ENCODE peak calls at places on chromosome 21, in eight cellular contexts. One of them, this sample, is unnamed. For H3K9me3, the result is how much of the 10 kb centered on the place peaks cover.

GRCh38 chr21:31988492-31989285 is 115.9 kb downstream of the HUNK start:
- DNase-seq in heart left ventricle: no peak
- DNase-seq in heart right ventricle: no peak
- DNase-seq in CD8-positive, alpha-beta memory T cell: no peak
- DNase-seq in neural progenitor cell: no peak
- DNase-seq in cardiac muscle cell: no peak
- DNase-seq in GM23248: peak
- DNase-seq in AG04450: no peak
- DNase-seq in this sample: no peak

GRCh38 chr21:32516729-32517649 is 68.3 kb downstream of the TCP10L start:
- DNase-seq in heart left ventricle: no peak
- DNase-seq in heart right ventricle: no peak
- DNase-seq in CD8-positive, alpha-beta memory T cell: no peak
- DNase-seq in neural progenitor cell: no peak
- DNase-seq in cardiac muscle cell: peak
- DNase-seq in GM23248: peak
- DNase-seq in AG04450: peak
- DNase-seq in this sample: no peak

GRCh38 chr21:31921079-31921478 is 48.3 kb downstream of the HUNK start:
- DNase-seq in heart left ventricle: no peak
- DNase-seq in heart right ventricle: no peak
- DNase-seq in CD8-positive, alpha-beta memory T cell: no peak
- DNase-seq in neural progenitor cell: no peak
- DNase-seq in cardiac muscle cell: no peak
- DNase-seq in GM23248: peak
- DNase-seq in AG04450: no peak
- DNase-seq in this sample: no peak

GRCh38 chr21:33318087-33318486 is 6.7 kb upstream of the IFNAR1 start:
- DNase-seq in heart left ventricle: no peak
- DNase-seq in heart right ventricle: no peak
- DNase-seq in CD8-positive, alpha-beta memory T cell: no peak
- DNase-seq in neural progenitor cell: no peak
- DNase-seq in cardiac muscle cell: no peak
- DNase-seq in GM23248: no peak
- DNase-seq in AG04450: no peak
- DNase-seq in this sample: peak

GRCh38 chr21:28444567-28444966 is 548.1 kb downstream of the LTN1 start:
- DNase-seq in heart left ventricle: no peak
- DNase-seq in heart right ventricle: peak
- DNase-seq in CD8-positive, alpha-beta memory T cell: no peak
- DNase-seq in neural progenitor cell: no peak
- DNase-seq in cardiac muscle cell: no peak
- DNase-seq in GM23248: peak
- DNase-seq in AG04450: no peak
- DNase-seq in this sample: no peak

GRCh38 chr21:43578677-43579313 is 80.5 kb downstream of the HSF2BP start:
- DNase-seq in heart left ventricle: no peak
- DNase-seq in heart right ventricle: no peak
- DNase-seq in CD8-positive, alpha-beta memory T cell: no peak
- DNase-seq in neural progenitor cell: no peak
- DNase-seq in cardiac muscle cell: peak
- DNase-seq in GM23248: peak
- DNase-seq in AG04450: no peak
- DNase-seq in this sample: no peak

GRCh38 chr21:15564907-15565306 is 164.9 kb upstream of the USP25 start:
- DNase-seq in heart left ventricle: no peak
- DNase-seq in heart right ventricle: no peak
- DNase-seq in CD8-positive, alpha-beta memory T cell: no peak
- DNase-seq in neural progenitor cell: peak
- DNase-seq in cardiac muscle cell: peak
- DNase-seq in GM23248: no peak
- DNase-seq in AG04450: no peak
- DNase-seq in this sample: no peak

GRCh38 chr21:44425895-44426662 is 29.2 kb upstream of the LRRC3 start:
- DNase-seq in heart left ventricle: peak
- DNase-seq in heart right ventricle: no peak
- DNase-seq in CD8-positive, alpha-beta memory T cell: no peak
- DNase-seq in neural progenitor cell: no peak
- DNase-seq in cardiac muscle cell: no peak
- DNase-seq in GM23248: no peak
- DNase-seq in AG04450: no peak
- DNase-seq in this sample: no peak

GRCh38 chr21:37207441-37208009 is 59.6 kb downstream of the VPS26C start:
- DNase-seq in heart left ventricle: no peak
- DNase-seq in heart right ventricle: peak
- DNase-seq in CD8-positive, alpha-beta memory T cell: no peak
- DNase-seq in neural progenitor cell: no peak
- DNase-seq in cardiac muscle cell: no peak
- DNase-seq in GM23248: peak
- DNase-seq in AG04450: no peak
- DNase-seq in this sample: no peak

GRCh38 chr21:41927727-41928409 is 25.9 kb downstream of the C2CD2 start:
- DNase-seq in heart left ventricle: no peak
- DNase-seq in heart right ventricle: no peak
- DNase-seq in CD8-positive, alpha-beta memory T cell: peak
- DNase-seq in neural progenitor cell: no peak
- DNase-seq in cardiac muscle cell: no peak
- DNase-seq in GM23248: no peak
- DNase-seq in AG04450: no peak
- DNase-seq in this sample: no peak

GRCh38 chr21:19807231-19807630 is 1191.0 kb upstream of the NCAM2 start:
- DNase-seq in heart left ventricle: no peak
- DNase-seq in heart right ventricle: no peak
- DNase-seq in CD8-positive, alpha-beta memory T cell: no peak
- DNase-seq in neural progenitor cell: no peak
- DNase-seq in cardiac muscle cell: no peak
- DNase-seq in GM23248: no peak
- DNase-seq in AG04450: no peak
- DNase-seq in this sample: no peak

GRCh38 chr21:45148316-45149000 is 74.1 kb downstream of the ADARB1 start:
- DNase-seq in heart left ventricle: no peak
- DNase-seq in heart right ventricle: no peak
- DNase-seq in CD8-positive, alpha-beta memory T cell: no peak
- DNase-seq in neural progenitor cell: no peak
- DNase-seq in cardiac muscle cell: no peak
- DNase-seq in GM23248: no peak
- DNase-seq in AG04450: no peak
- DNase-seq in this sample: no peak

GRCh38 chr21:43362306-43362927 is 64.5 kb downstream of the SIK1 start:
- DNase-seq in heart left ventricle: peak
- DNase-seq in heart right ventricle: peak
- DNase-seq in CD8-positive, alpha-beta memory T cell: peak
- DNase-seq in neural progenitor cell: peak
- DNase-seq in cardiac muscle cell: peak
- DNase-seq in GM23248: peak
- DNase-seq in AG04450: peak
- DNase-seq in this sample: peak

GRCh38 chr21:17396948-17397347 is 115.9 kb upstream of the CXADR start:
- DNase-seq in heart left ventricle: no peak
- DNase-seq in heart right ventricle: no peak
- DNase-seq in CD8-positive, alpha-beta memory T cell: no peak
- DNase-seq in neural progenitor cell: no peak
- DNase-seq in cardiac muscle cell: no peak
- DNase-seq in GM23248: no peak
- DNase-seq in AG04450: no peak
- DNase-seq in this sample: no peak

GRCh38 chr21:29639366-29640232 is 300.2 kb downstream of the GRIK1 start:
- DNase-seq in heart left ventricle: no peak
- DNase-seq in heart right ventricle: no peak
- DNase-seq in CD8-positive, alpha-beta memory T cell: no peak
- DNase-seq in neural progenitor cell: no peak
- DNase-seq in cardiac muscle cell: no peak
- DNase-seq in GM23248: no peak
- DNase-seq in AG04450: no peak
- DNase-seq in this sample: no peak

GRCh38 chr21:29748391-29749167 is 191.2 kb downstream of the GRIK1 start:
- DNase-seq in heart left ventricle: no peak
- DNase-seq in heart right ventricle: no peak
- DNase-seq in CD8-positive, alpha-beta memory T cell: no peak
- DNase-seq in neural progenitor cell: no peak
- DNase-seq in cardiac muscle cell: no peak
- DNase-seq in GM23248: no peak
- DNase-seq in AG04450: no peak
- DNase-seq in this sample: no peak

GRCh38 chr21:44658913-44659595 is 1.3 kb downstream of the KRTAP12-3 start:
- DNase-seq in heart left ventricle: no peak
- DNase-seq in heart right ventricle: no peak
- DNase-seq in CD8-positive, alpha-beta memory T cell: peak
- DNase-seq in neural progenitor cell: no peak
- DNase-seq in cardiac muscle cell: no peak
- DNase-seq in GM23248: no peak
- DNase-seq in AG04450: no peak
- DNase-seq in this sample: no peak

GRCh38 chr21:33388188-33388587 is 15.0 kb upstream of the IFNGR2 start:
- DNase-seq in heart left ventricle: no peak
- DNase-seq in heart right ventricle: no peak
- DNase-seq in CD8-positive, alpha-beta memory T cell: no peak
- DNase-seq in neural progenitor cell: no peak
- DNase-seq in cardiac muscle cell: no peak
- DNase-seq in GM23248: no peak
- DNase-seq in AG04450: no peak
- DNase-seq in this sample: no peak

GRCh38 chr21:33971492-33972013 is 55.9 kb upstream of the ATP5PO start:
- DNase-seq in heart left ventricle: no peak
- DNase-seq in heart right ventricle: no peak
- DNase-seq in CD8-positive, alpha-beta memory T cell: no peak
- DNase-seq in neural progenitor cell: peak
- DNase-seq in cardiac muscle cell: peak
- DNase-seq in GM23248: peak
- DNase-seq in AG04450: no peak
- DNase-seq in this sample: no peak

GRCh38 chr21:45909238-45909785 is 72.3 kb upstream of the COL6A1 start:
- DNase-seq in heart left ventricle: no peak
- DNase-seq in heart right ventricle: no peak
- DNase-seq in CD8-positive, alpha-beta memory T cell: no peak
- DNase-seq in neural progenitor cell: no peak
- DNase-seq in cardiac muscle cell: no peak
- DNase-seq in GM23248: no peak
- DNase-seq in AG04450: no peak
- DNase-seq in this sample: no peak

GRCh38 chr21:42685036-42685435 is 31.6 kb downstream of the PDE9A start:
- DNase-seq in heart left ventricle: peak
- DNase-seq in heart right ventricle: no peak
- DNase-seq in CD8-positive, alpha-beta memory T cell: peak
- DNase-seq in neural progenitor cell: no peak
- DNase-seq in cardiac muscle cell: no peak
- DNase-seq in GM23248: peak
- DNase-seq in AG04450: no peak
- DNase-seq in this sample: peak

GRCh38 chr21:41960386-41960785 is 6.6 kb upstream of the C2CD2 start:
- DNase-seq in heart left ventricle: no peak
- DNase-seq in heart right ventricle: no peak
- DNase-seq in CD8-positive, alpha-beta memory T cell: no peak
- DNase-seq in neural progenitor cell: no peak
- DNase-seq in cardiac muscle cell: no peak
- DNase-seq in GM23248: no peak
- DNase-seq in AG04450: no peak
- DNase-seq in this sample: peak

GRCh38 chr21:44425307-44425894 is 29.9 kb upstream of the LRRC3 start:
- DNase-seq in heart left ventricle: peak
- DNase-seq in heart right ventricle: no peak
- DNase-seq in CD8-positive, alpha-beta memory T cell: no peak
- DNase-seq in neural progenitor cell: no peak
- DNase-seq in cardiac muscle cell: no peak
- DNase-seq in GM23248: no peak
- DNase-seq in AG04450: no peak
- DNase-seq in this sample: no peak

DNA sequence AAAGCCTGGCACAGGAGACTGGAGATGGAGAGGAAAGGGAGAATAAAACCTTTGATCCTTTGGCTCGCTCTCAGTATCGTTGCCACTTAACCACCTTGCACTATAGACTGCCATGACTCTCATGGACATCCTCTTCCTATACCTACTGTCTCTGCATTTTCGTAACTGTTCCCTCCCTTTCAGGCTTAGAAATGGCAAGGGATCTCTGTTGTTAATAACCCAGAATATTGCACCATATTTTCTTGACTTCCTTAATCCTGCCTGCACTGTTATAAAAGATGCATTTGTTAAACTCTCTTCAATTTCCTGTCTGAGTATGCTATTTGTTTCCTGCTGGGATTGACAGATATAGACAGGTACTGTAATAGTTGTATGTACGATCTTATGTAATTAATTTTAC is 38.6 kb downstream of the CYYR1 start:
- DNase-seq in heart left ventricle: no peak
- DNase-seq in heart right ventricle: no peak
- DNase-seq in CD8-positive, alpha-beta memory T cell: no peak
- DNase-seq in neural progenitor cell: no peak
- DNase-seq in cardiac muscle cell: no peak
- DNase-seq in GM23248: no peak
- DNase-seq in AG04450: no peak
- DNase-seq in this sample: no peak
- H3K9me3 ChIP-seq in heart left ventricle: under half
- H3K9me3 ChIP-seq in heart right ventricle: under half
- H3K9me3 ChIP-seq in CD8-positive, alpha-beta memory T cell: under half
- H3K9me3 ChIP-seq in neural progenitor cell: under half
- H3K9me3 ChIP-seq in cardiac muscle cell: under half
- H3K9me3 ChIP-seq in GM23248: under half
- H3K9me3 ChIP-seq in AG04450: under half
- H3K9me3 ChIP-seq in this sample: under half

DNA sequence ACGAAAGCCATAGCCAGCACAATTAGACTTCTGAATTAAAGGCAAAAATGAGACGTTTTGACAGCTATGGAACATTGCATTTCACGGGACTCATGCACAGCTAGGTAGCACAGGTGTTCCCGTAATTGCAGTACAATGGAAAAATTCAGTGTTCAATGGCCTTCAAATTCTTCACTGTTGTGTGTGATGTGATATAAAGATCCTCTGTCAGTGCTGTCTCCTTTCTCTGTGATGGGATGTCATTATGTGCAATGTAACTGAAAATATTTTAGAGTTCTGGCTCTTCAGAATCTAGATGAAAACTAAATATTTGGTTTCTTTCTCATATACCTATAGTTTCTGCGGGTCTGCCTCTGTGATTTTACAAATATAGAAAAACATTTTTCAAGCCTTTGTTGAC is 1599.7 kb downstream of the MRPL39 start:
- DNase-seq in heart left ventricle: no peak
- DNase-seq in heart right ventricle: no peak
- DNase-seq in CD8-positive, alpha-beta memory T cell: no peak
- DNase-seq in neural progenitor cell: no peak
- DNase-seq in cardiac muscle cell: no peak
- DNase-seq in GM23248: no peak
- DNase-seq in AG04450: no peak
- DNase-seq in this sample: no peak
- H3K9me3 ChIP-seq in heart left ventricle: under half
- H3K9me3 ChIP-seq in heart right ventricle: under half
- H3K9me3 ChIP-seq in CD8-positive, alpha-beta memory T cell: under half
- H3K9me3 ChIP-seq in neural progenitor cell: under half
- H3K9me3 ChIP-seq in cardiac muscle cell: under half
- H3K9me3 ChIP-seq in GM23248: under half
- H3K9me3 ChIP-seq in AG04450: under half
- H3K9me3 ChIP-seq in this sample: under half

GRCh38 chr21:10418649-10419048 is 102.7 kb upstream of the TPTE start:
- DNase-seq in heart left ventricle: no peak
- DNase-seq in heart right ventricle: no peak
- DNase-seq in CD8-positive, alpha-beta memory T cell: no peak
- DNase-seq in neural progenitor cell: no peak
- DNase-seq in cardiac muscle cell: no peak
- DNase-seq in GM23248: no peak
- DNase-seq in AG04450: no peak
- DNase-seq in this sample: no peak
- H3K9me3 ChIP-seq in heart left ventricle: under half
- H3K9me3 ChIP-seq in heart right ventricle: half or more
- H3K9me3 ChIP-seq in CD8-positive, alpha-beta memory T cell: under half
- H3K9me3 ChIP-seq in neural progenitor cell: half or more
- H3K9me3 ChIP-seq in cardiac muscle cell: under half
- H3K9me3 ChIP-seq in GM23248: under half
- H3K9me3 ChIP-seq in AG04450: half or more
- H3K9me3 ChIP-seq in this sample: under half

GRCh38 chr21:14040386-14040785 is 170.4 kb downstream of the LIPI start:
- DNase-seq in heart left ventricle: no peak
- DNase-seq in heart right ventricle: no peak
- DNase-seq in CD8-positive, alpha-beta memory T cell: no peak
- DNase-seq in neural progenitor cell: no peak
- DNase-seq in cardiac muscle cell: no peak
- DNase-seq in GM23248: no peak
- DNase-seq in AG04450: no peak
- DNase-seq in this sample: no peak
- H3K9me3 ChIP-seq in heart left ventricle: under half
- H3K9me3 ChIP-seq in heart right ventricle: under half
- H3K9me3 ChIP-seq in CD8-positive, alpha-beta memory T cell: under half
- H3K9me3 ChIP-seq in neural progenitor cell: under half
- H3K9me3 ChIP-seq in cardiac muscle cell: under half
- H3K9me3 ChIP-seq in GM23248: under half
- H3K9me3 ChIP-seq in AG04450: under half
- H3K9me3 ChIP-seq in this sample: under half

This sample was measured in testis.